ENCODE peak calls at places on chromosomes 13 and 19, in nine cellular contexts. One of them, this sample, is unnamed.

GRCh38 chr19:5719274-5719960 is 529 bp downstream of the LONP1 start:
- DNase-seq in right lobe of liver: no peak
- DNase-seq in H54: no peak
- DNase-seq in tibial nerve: no peak
- DNase-seq in adrenal gland: no peak
- DNase-seq in breast epithelium: peak
- DNase-seq in A549: no peak
- DNase-seq in IMR-90: peak
- DNase-seq in lower leg skin: peak
- DNase-seq in this sample: peak

GRCh38 chr13:30689752-30690151 is 45.6 kb upstream of the ALOX5AP start:
- DNase-seq in lower leg skin: no peak
- DNase-seq in A549: no peak
- DNase-seq in tibial nerve: no peak
- DNase-seq in right lobe of liver: no peak
- DNase-seq in IMR-90: no peak
- DNase-seq in H54: no peak
- DNase-seq in adrenal gland: no peak
- DNase-seq in breast epithelium: no peak
- DNase-seq in this sample: no peak

GRCh38 chr13:55347528-55347927 is 1793.2 kb upstream of the PRR20A start:
- DNase-seq in tibial nerve: no peak
- DNase-seq in adrenal gland: no peak
- DNase-seq in H54: no peak
- DNase-seq in IMR-90: no peak
- DNase-seq in right lobe of liver: no peak
- DNase-seq in breast epithelium: no peak
- DNase-seq in A549: no peak
- DNase-seq in lower leg skin: no peak
- DNase-seq in this sample: no peak

GRCh38 chr13:108728370-108728769 is 99.0 kb downstream of the MYO16 start:
- DNase-seq in tibial nerve: no peak
- DNase-seq in right lobe of liver: no peak
- DNase-seq in IMR-90: no peak
- DNase-seq in adrenal gland: no peak
- DNase-seq in lower leg skin: no peak
- DNase-seq in A549: peak
- DNase-seq in breast epithelium: no peak
- DNase-seq in H54: peak
- DNase-seq in this sample: no peak

GRCh38 chr13:33865945-33866344 is 48.0 kb downstream of the RFC3 start:
- DNase-seq in breast epithelium: no peak
- DNase-seq in lower leg skin: no peak
- DNase-seq in right lobe of liver: no peak
- DNase-seq in adrenal gland: no peak
- DNase-seq in A549: no peak
- DNase-seq in IMR-90: no peak
- DNase-seq in H54: no peak
- DNase-seq in tibial nerve: no peak
- DNase-seq in this sample: no peak

GRCh38 chr19:35116085-35116801 is 620 bp downstream of the FXYD3 start:
- DNase-seq in breast epithelium: peak
- DNase-seq in lower leg skin: peak
- DNase-seq in right lobe of liver: no peak
- DNase-seq in tibial nerve: no peak
- DNase-seq in IMR-90: no peak
- DNase-seq in adrenal gland: no peak
- DNase-seq in H54: no peak
- DNase-seq in A549: no peak
- DNase-seq in this sample: no peak

GRCh38 chr13:23695711-23696512 is 125.7 kb downstream of the TNFRSF19 start:
- DNase-seq in breast epithelium: no peak
- DNase-seq in adrenal gland: no peak
- DNase-seq in IMR-90: no peak
- DNase-seq in A549: no peak
- DNase-seq in right lobe of liver: no peak
- DNase-seq in tibial nerve: no peak
- DNase-seq in lower leg skin: no peak
- DNase-seq in H54: no peak
- DNase-seq in this sample: peak

GRCh38 chr13:42747399-42747873 is 33.9 kb upstream of the FAM216B start:
- DNase-seq in tibial nerve: no peak
- DNase-seq in H54: no peak
- DNase-seq in IMR-90: peak
- DNase-seq in right lobe of liver: no peak
- DNase-seq in lower leg skin: no peak
- DNase-seq in A549: peak
- DNase-seq in adrenal gland: no peak
- DNase-seq in breast epithelium: no peak
- DNase-seq in this sample: no peak

GRCh38 chr19:5541456-5541855 is 26.3 kb downstream of the TINCR start:
- DNase-seq in H54: no peak
- DNase-seq in adrenal gland: no peak
- DNase-seq in breast epithelium: no peak
- DNase-seq in IMR-90: no peak
- DNase-seq in tibial nerve: no peak
- DNase-seq in A549: no peak
- DNase-seq in right lobe of liver: no peak
- DNase-seq in lower leg skin: no peak
- DNase-seq in this sample: no peak

GRCh38 chr19:13094771-13095392 is 7.8 kb downstream of the LYL1 start:
- DNase-seq in right lobe of liver: no peak
- DNase-seq in breast epithelium: no peak
- DNase-seq in A549: no peak
- DNase-seq in H54: no peak
- DNase-seq in lower leg skin: no peak
- DNase-seq in adrenal gland: no peak
- DNase-seq in tibial nerve: no peak
- DNase-seq in IMR-90: no peak
- DNase-seq in this sample: peak

GRCh38 chr19:41479757-41480191 is 36.8 kb downstream of the ERICH4 start:
- DNase-seq in IMR-90: no peak
- DNase-seq in H54: no peak
- DNase-seq in lower leg skin: no peak
- DNase-seq in adrenal gland: peak
- DNase-seq in right lobe of liver: no peak
- DNase-seq in breast epithelium: no peak
- DNase-seq in A549: peak
- DNase-seq in tibial nerve: no peak
- DNase-seq in this sample: no peak

GRCh38 chr13:111316161-111316730 is 4.2 kb upstream of the TEX29 start:
- DNase-seq in lower leg skin: no peak
- DNase-seq in adrenal gland: no peak
- DNase-seq in tibial nerve: no peak
- DNase-seq in right lobe of liver: no peak
- DNase-seq in A549: no peak
- DNase-seq in breast epithelium: no peak
- DNase-seq in IMR-90: no peak
- DNase-seq in H54: no peak
- DNase-seq in this sample: no peak

GRCh38 chr13:95181586-95181985 is 119.7 kb downstream of the ABCC4 start:
- DNase-seq in A549: no peak
- DNase-seq in breast epithelium: no peak
- DNase-seq in adrenal gland: no peak
- DNase-seq in IMR-90: no peak
- DNase-seq in lower leg skin: no peak
- DNase-seq in tibial nerve: no peak
- DNase-seq in right lobe of liver: no peak
- DNase-seq in H54: no peak
- DNase-seq in this sample: no peak

GRCh38 chr13:75636339-75637095 is 387 bp downstream of the LMO7 start:
- DNase-seq in lower leg skin: no peak
- DNase-seq in right lobe of liver: no peak
- DNase-seq in adrenal gland: peak
- DNase-seq in breast epithelium: no peak
- DNase-seq in A549: no peak
- DNase-seq in IMR-90: peak
- DNase-seq in tibial nerve: peak
- DNase-seq in H54: peak
- DNase-seq in this sample: peak

GRCh38 chr13:114283581-114283980 is 2.2 kb downstream of the UPF3A start:
- DNase-seq in breast epithelium: no peak
- DNase-seq in H54: no peak
- DNase-seq in A549: no peak
- DNase-seq in adrenal gland: no peak
- DNase-seq in lower leg skin: no peak
- DNase-seq in tibial nerve: no peak
- DNase-seq in IMR-90: peak
- DNase-seq in right lobe of liver: no peak
- DNase-seq in this sample: peak

GRCh38 chr13:35763805-35764170 is 287.3 kb upstream of the MAB21L1 start:
- DNase-seq in adrenal gland: no peak
- DNase-seq in breast epithelium: no peak
- DNase-seq in H54: no peak
- DNase-seq in A549: no peak
- DNase-seq in right lobe of liver: no peak
- DNase-seq in IMR-90: no peak
- DNase-seq in tibial nerve: no peak
- DNase-seq in lower leg skin: no peak
- DNase-seq in this sample: no peak

DNA sequence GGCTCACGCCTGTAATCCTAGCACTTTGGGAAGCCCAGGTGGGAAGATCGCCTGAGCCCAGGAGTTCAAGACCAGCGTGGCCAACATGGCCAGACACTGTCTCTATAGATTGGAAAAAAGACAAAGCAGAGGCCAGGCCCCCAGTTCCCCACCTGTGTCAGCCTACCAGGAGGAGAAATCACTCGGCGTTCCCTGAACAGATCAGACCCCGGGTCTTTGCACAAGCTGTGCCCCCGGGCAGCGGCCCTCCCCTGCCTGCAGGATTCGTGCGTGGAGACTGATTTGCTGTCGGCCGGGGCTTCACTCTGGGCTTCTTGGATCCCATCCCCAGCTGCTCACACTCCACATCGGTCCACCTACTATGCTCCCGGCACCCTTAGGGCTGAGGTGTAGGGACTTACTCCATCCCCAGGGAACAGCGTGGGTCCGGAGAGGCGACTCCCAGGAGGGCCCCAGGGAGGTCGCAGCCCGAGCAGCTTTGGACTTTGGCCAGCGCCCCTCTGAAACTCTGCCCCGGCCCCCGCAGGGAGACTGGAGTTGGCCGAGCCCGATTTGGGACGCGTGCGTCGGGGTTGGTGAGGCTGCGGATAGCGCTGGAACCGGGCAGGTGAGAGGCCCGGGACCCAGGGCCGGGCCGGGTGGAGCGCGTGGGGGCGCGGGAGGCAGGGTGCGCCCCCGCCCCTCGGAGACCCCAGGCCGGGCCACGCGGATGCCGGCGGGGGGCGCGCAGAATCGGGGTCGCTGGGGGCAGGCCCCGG is 515 bp upstream of the EFNA2 start:
- DNase-seq in tibial nerve: no peak
- DNase-seq in adrenal gland: no peak
- DNase-seq in IMR-90: no peak
- DNase-seq in breast epithelium: no peak
- DNase-seq in lower leg skin: no peak
- DNase-seq in A549: no peak
- DNase-seq in H54: no peak
- DNase-seq in right lobe of liver: peak
- DNase-seq in this sample: no peak
- TF ChIP-seq POLR2A in tibial nerve: no peak
- TF ChIP-seq POLR2A in adrenal gland: no peak
- TF ChIP-seq POLR2A in IMR-90: no peak
- TF ChIP-seq POLR2A in breast epithelium: no peak
- TF ChIP-seq POLR2A in lower leg skin: no peak
- TF ChIP-seq POLR2A in A549: no peak
- TF ChIP-seq POLR2A in H54: no peak
- TF ChIP-seq POLR2A in right lobe of liver: no peak
- TF ChIP-seq POLR2A in this sample: no peak

GRCh38 chr19:45468803-45469131 is 971 bp downstream of the FOSB start:
- DNase-seq in A549: peak
- DNase-seq in right lobe of liver: no peak
- DNase-seq in adrenal gland: no peak
- DNase-seq in IMR-90: no peak
- DNase-seq in H54: no peak
- DNase-seq in breast epithelium: no peak
- DNase-seq in tibial nerve: peak
- DNase-seq in lower leg skin: no peak
- DNase-seq in this sample: peak

GRCh38 chr19:45469132-45469834 is 1.5 kb downstream of the FOSB start:
- DNase-seq in tibial nerve: peak
- DNase-seq in adrenal gland: peak
- DNase-seq in lower leg skin: peak
- DNase-seq in IMR-90: peak
- DNase-seq in A549: peak
- DNase-seq in right lobe of liver: peak
- DNase-seq in breast epithelium: peak
- DNase-seq in H54: no peak
- DNase-seq in this sample: peak

GRCh38 chr19:45467456-45468158 is at the start of gene FOSB:
- DNase-seq in IMR-90: peak
- DNase-seq in H54: no peak
- DNase-seq in breast epithelium: peak
- DNase-seq in lower leg skin: peak
- DNase-seq in A549: peak
- DNase-seq in tibial nerve: peak
- DNase-seq in right lobe of liver: peak
- DNase-seq in adrenal gland: peak
- DNase-seq in this sample: peak

GRCh38 chr19:45467115-45467455 is 711 bp upstream of the FOSB start:
- DNase-seq in IMR-90: no peak
- DNase-seq in H54: no peak
- DNase-seq in right lobe of liver: no peak
- DNase-seq in adrenal gland: no peak
- DNase-seq in tibial nerve: no peak
- DNase-seq in lower leg skin: no peak
- DNase-seq in A549: no peak
- DNase-seq in breast epithelium: no peak
- DNase-seq in this sample: no peak

GRCh38 chr19:45468159-45468651 is 409 bp downstream of the FOSB start:
- DNase-seq in lower leg skin: peak
- DNase-seq in tibial nerve: peak
- DNase-seq in breast epithelium: no peak
- DNase-seq in right lobe of liver: peak
- DNase-seq in A549: no peak
- DNase-seq in H54: no peak
- DNase-seq in adrenal gland: peak
- DNase-seq in IMR-90: no peak
- DNase-seq in this sample: peak
- TF ChIP-seq POLR2A in lower leg skin: no peak
- TF ChIP-seq POLR2A in tibial nerve: no peak
- TF ChIP-seq POLR2A in breast epithelium: peak
- TF ChIP-seq POLR2A in right lobe of liver: no peak
- TF ChIP-seq POLR2A in A549: no peak
- TF ChIP-seq POLR2A in H54: no peak
- TF ChIP-seq POLR2A in adrenal gland: no peak
- TF ChIP-seq POLR2A in IMR-90: no peak
- TF ChIP-seq POLR2A in this sample: peak

GRCh38 chr19:14603990-14604387 is 21.1 kb downstream of the CLEC17A start:
- DNase-seq in A549: no peak
- DNase-seq in adrenal gland: no peak
- DNase-seq in right lobe of liver: no peak
- DNase-seq in tibial nerve: no peak
- DNase-seq in breast epithelium: no peak
- DNase-seq in H54: no peak
- DNase-seq in lower leg skin: no peak
- DNase-seq in IMR-90: no peak
- DNase-seq in this sample: no peak
- TF ChIP-seq POLR2A in A549: no peak
- TF ChIP-seq POLR2A in adrenal gland: no peak
- TF ChIP-seq POLR2A in right lobe of liver: no peak
- TF ChIP-seq POLR2A in tibial nerve: no peak
- TF ChIP-seq POLR2A in breast epithelium: no peak
- TF ChIP-seq POLR2A in H54: no peak
- TF ChIP-seq POLR2A in lower leg skin: no peak
- TF ChIP-seq POLR2A in IMR-90: no peak
- TF ChIP-seq POLR2A in this sample: no peak

GRCh38 chr19:39846176-39846677 is at the start of gene FBL:
- DNase-seq in right lobe of liver: peak
- DNase-seq in A549: peak
- DNase-seq in breast epithelium: peak
- DNase-seq in H54: peak
- DNase-seq in IMR-90: peak
- DNase-seq in adrenal gland: peak
- DNase-seq in tibial nerve: peak
- DNase-seq in lower leg skin: peak
- DNase-seq in this sample: peak
- TF ChIP-seq POLR2A in right lobe of liver: peak
- TF ChIP-seq POLR2A in A549: peak
- TF ChIP-seq POLR2A in breast epithelium: peak
- TF ChIP-seq POLR2A in H54: peak
- TF ChIP-seq POLR2A in IMR-90: peak
- TF ChIP-seq POLR2A in adrenal gland: no peak
- TF ChIP-seq POLR2A in tibial nerve: peak
- TF ChIP-seq POLR2A in lower leg skin: no peak
- TF ChIP-seq POLR2A in this sample: peak

This sample was measured in erythroblast.